ENCODE peak calls at places on chromosomes 4 and X, in four cellular contexts. E is cardiac fibroblast, T is COR-L47, G is D341Med. X is an unnamed sample.

GRCh38 chr4:131459430-131460101 is 1689.5 kb upstream of the PCDH10 start:
- DNase-seq in G (no peak), T (no peak), E (no peak), X (no peak)

GRCh38 chr4:120829113-120829831 is 93.3 kb downstream of the PRDM5 start:
- DNase-seq in G (no peak), T (peak), E (peak), X (no peak)

GRCh38 chr4:95007998-95008397 is 250.2 kb downstream of the BMPR1B start:
- DNase-seq in E (no peak), T (no peak), G (no peak), X (no peak)

GRCh38 chr4:137735561-137736104 is 203.3 kb upstream of the PCDH18 start:
- DNase-seq in G (no peak), E (peak), T (no peak), X (no peak)

GRCh38 chr4:173333658-173334084 is 487 bp downstream of the HMGB2 start:
- DNase-seq in E (peak), G (peak), T (peak), X (peak)

GRCh38 chr4:40038972-40039371 is 17.7 kb upstream of the N4BP2 start:
- DNase-seq in G (no peak), T (no peak), E (no peak), X (no peak)

GRCh38 chrX:128781506-128781905 is 729.3 kb upstream of the ACTRT1 start:
- DNase-seq in T (peak), E (no peak), G (peak), X (peak)

GRCh38 chrX:33379839-33380238 is 168.5 kb upstream of the DMD start:
- DNase-seq in T (no peak), G (no peak), E (no peak), X (no peak)

GRCh38 chr4:76673361-76673760 is 224.6 kb downstream of the SOWAHB start:
- DNase-seq in G (no peak), E (peak), T (no peak), X (no peak)

GRCh38 chr4:61068745-61069144 is 131.4 kb upstream of the ADGRL3 start:
- DNase-seq in T (no peak), G (no peak), E (peak), X (no peak)

GRCh38 chr4:83269256-83269655 is 15.3 kb downstream of the COQ2 start:
- DNase-seq in T (no peak), E (peak), G (no peak), X (no peak)

GRCh38 chr4:155402941-155403340 is 26.2 kb upstream of the MAP9 start:
- DNase-seq in G (no peak), E (no peak), T (no peak), X (no peak)

GRCh38 chr4:4875147-4875546 is 15.7 kb downstream of the MSX1 start:
- DNase-seq in T (no peak), G (no peak), E (no peak), X (peak)

GRCh38 chr4:141573678-141574077 is 62.7 kb upstream of the IL15 start:
- DNase-seq in T (no peak), E (no peak), G (no peak), X (no peak)

GRCh38 chr4:82787342-82787741 is 11.3 kb downstream of the SCD5 start:
- DNase-seq in E (peak), G (no peak), T (no peak), X (no peak)